ENCODE peak calls at places on chromosomes 7 and 10, in ten cellular contexts. C, U, Q, D, P, Y, V, G, X and O are unnamed samples.
A peak's percentile ranks its signal among the peaks of the same experiment; 100 is the strongest.

GRCh38 chr7:144024213-144024612 is 24.1 kb downstream of the OR6B1 start:
- DNase-seq in D (no peak), G (no peak), C (no peak), Q (no peak), X (no peak), U (no peak), Y (no peak), P (no peak), V (no peak), O (no peak)

GRCh38 chr10:71621783-71622526 is 97.6 kb downstream of the C10orf105 start:
- DNase-seq in V (no peak), Q (no peak), C (peak; percentile 21), Y (peak; percentile 45), X (peak; percentile 26), P (no peak), G (peak; percentile 71), D (peak; percentile 16), U (no peak), O (no peak)

GRCh38 chr10:124035928-124036558 is 57.4 kb downstream of the CHST15 start:
- DNase-seq in U (no peak), Q (peak; percentile 78), D (no peak), X (no peak), V (peak; percentile 55), P (peak; percentile 81), C (no peak), Y (no peak), G (no peak), O (peak; percentile 71)

GRCh38 chr7:73329861-73330581 is 2.1 kb downstream of the FKBP6 start:
- DNase-seq in P (no peak), X (peak; percentile 49), D (no peak), Y (no peak), U (no peak), G (no peak), Q (no peak), V (no peak), C (no peak), O (no peak)

GRCh38 chr10:118259288-118259906 is 82.7 kb downstream of the FAM204A start:
- DNase-seq in V (no peak), U (no peak), Q (peak; percentile 47), G (no peak), P (peak; percentile 1), D (no peak), Y (peak; percentile 37), C (peak; percentile 36), X (peak; percentile 15), O (no peak)

GRCh38 chr10:13337827-13338196 is 10.3 kb downstream of the SEPHS1 start:
- DNase-seq in D (no peak), G (no peak), V (no peak), X (no peak), Q (peak; percentile 69), Y (no peak), C (no peak), P (no peak), U (no peak), O (no peak)

GRCh38 chr7:121954803-121955202 is 81.8 kb downstream of the PTPRZ1 start:
- DNase-seq in C (no peak), P (no peak), D (no peak), X (peak; percentile 31), Y (peak; percentile 8), G (no peak), V (no peak), U (peak; percentile 7), Q (no peak), O (no peak)

GRCh38 chr7:23205861-23206510 is 24.1 kb downstream of the NUP42 start:
- DNase-seq in X (peak; percentile 18), Q (no peak), P (no peak), U (no peak), C (peak; percentile 37), Y (no peak), V (no peak), D (no peak), G (no peak), O (no peak)

GRCh38 chr7:14332155-14332554 is 342.7 kb upstream of the ETV1 start:
- DNase-seq in V (no peak), Q (no peak), G (no peak), U (no peak), D (no peak), Y (no peak), C (no peak), P (no peak), X (peak; percentile 81), O (no peak)

GRCh38 chr7:78490526-78490925 is 692.0 kb downstream of the PHTF2 start:
- DNase-seq in Q (no peak), X (no peak), C (no peak), Y (no peak), G (no peak), V (no peak), D (no peak), P (no peak), U (no peak), O (no peak)

GRCh38 chr10:20630092-20630643 is 266.9 kb downstream of the NEBL start:
- DNase-seq in V (no peak), U (no peak), C (no peak), P (no peak), X (no peak), D (no peak), G (no peak), Q (no peak), Y (no peak), O (no peak)

GRCh38 chr10:61937631-61938284 is 36.3 kb downstream of the ARID5B start:
- DNase-seq in G (no peak), Q (no peak), C (no peak), D (no peak), V (no peak), X (peak; percentile 51), P (no peak), Y (no peak), U (no peak), O (no peak)

GRCh38 chr7:142754681-142755575 is 5.7 kb downstream of the PRSS1 start:
- DNase-seq in C (no peak), G (no peak), Y (no peak), X (no peak), U (peak; percentile 39), P (no peak), V (no peak), D (no peak), Q (no peak), O (no peak)